ENCODE peak calls at places on chromosomes 6 and 20, in four cellular contexts. One of them, this sample, is unnamed.

GRCh38 chr6:26020983-26021349 is 58.4 kb downstream of the TRIM38 start:
- DNase-seq in activated CD4-positive, alpha-beta T cell treated with anti-CD3 and anti-CD28 coated beads, Interleukin-2, amount 50 U/mL, for 24 hours: peak
- DNase-seq in coronary artery: peak
- DNase-seq in neuronal stem cell: peak
- DNase-seq in this sample: peak

GRCh38 chr6:39102024-39102820 is 12.8 kb downstream of the SAYSD1 start:
- DNase-seq in activated CD4-positive, alpha-beta T cell treated with anti-CD3 and anti-CD28 coated beads, Interleukin-2, amount 50 U/mL, for 24 hours: no peak
- DNase-seq in coronary artery: no peak
- DNase-seq in neuronal stem cell: peak
- DNase-seq in this sample: no peak

GRCh38 chr6:119078449-119079287 is at the start of gene FAM184A:
- DNase-seq in activated CD4-positive, alpha-beta T cell treated with anti-CD3 and anti-CD28 coated beads, Interleukin-2, amount 50 U/mL, for 24 hours: peak
- DNase-seq in coronary artery: no peak
- DNase-seq in neuronal stem cell: peak
- DNase-seq in this sample: peak

GRCh38 chr6:70280462-70280861 is 22.4 kb downstream of the COL9A1 start:
- DNase-seq in activated CD4-positive, alpha-beta T cell treated with anti-CD3 and anti-CD28 coated beads, Interleukin-2, amount 50 U/mL, for 24 hours: no peak
- DNase-seq in coronary artery: no peak
- DNase-seq in neuronal stem cell: no peak
- DNase-seq in this sample: no peak

GRCh38 chr6:13296536-13296997 is 31.8 kb downstream of the TBC1D7 start:
- DNase-seq in activated CD4-positive, alpha-beta T cell treated with anti-CD3 and anti-CD28 coated beads, Interleukin-2, amount 50 U/mL, for 24 hours: no peak
- DNase-seq in coronary artery: no peak
- DNase-seq in neuronal stem cell: no peak
- DNase-seq in this sample: no peak

GRCh38 chr20:43840382-43841070 is 74.1 kb upstream of the TOX2 start:
- DNase-seq in activated CD4-positive, alpha-beta T cell treated with anti-CD3 and anti-CD28 coated beads, Interleukin-2, amount 50 U/mL, for 24 hours: peak
- DNase-seq in coronary artery: no peak
- DNase-seq in neuronal stem cell: peak
- DNase-seq in this sample: no peak

GRCh38 chr6:75098709-75099108 is 107.1 kb downstream of the COL12A1 start:
- DNase-seq in activated CD4-positive, alpha-beta T cell treated with anti-CD3 and anti-CD28 coated beads, Interleukin-2, amount 50 U/mL, for 24 hours: no peak
- DNase-seq in coronary artery: peak
- DNase-seq in neuronal stem cell: no peak
- DNase-seq in this sample: no peak

GRCh38 chr20:7147220-7147601 is 379.7 kb downstream of the BMP2 start:
- DNase-seq in activated CD4-positive, alpha-beta T cell treated with anti-CD3 and anti-CD28 coated beads, Interleukin-2, amount 50 U/mL, for 24 hours: no peak
- DNase-seq in coronary artery: no peak
- DNase-seq in neuronal stem cell: peak
- DNase-seq in this sample: no peak

GRCh38 chr6:87115402-87116135 is 20.7 kb upstream of the CGA start:
- DNase-seq in activated CD4-positive, alpha-beta T cell treated with anti-CD3 and anti-CD28 coated beads, Interleukin-2, amount 50 U/mL, for 24 hours: no peak
- DNase-seq in coronary artery: no peak
- DNase-seq in neuronal stem cell: no peak
- DNase-seq in this sample: no peak

GRCh38 chr6:13091192-13091591 is 237.1 kb downstream of the TBC1D7 start:
- DNase-seq in activated CD4-positive, alpha-beta T cell treated with anti-CD3 and anti-CD28 coated beads, Interleukin-2, amount 50 U/mL, for 24 hours: no peak
- DNase-seq in coronary artery: no peak
- DNase-seq in neuronal stem cell: no peak
- DNase-seq in this sample: no peak

GRCh38 chr20:60694763-60695162 is 557.3 kb upstream of the CDH4 start:
- DNase-seq in activated CD4-positive, alpha-beta T cell treated with anti-CD3 and anti-CD28 coated beads, Interleukin-2, amount 50 U/mL, for 24 hours: no peak
- DNase-seq in coronary artery: no peak
- DNase-seq in neuronal stem cell: no peak
- DNase-seq in this sample: no peak

This sample was measured in stimulated activated CD4-positive, alpha-beta T cell treated with anti-CD3 and anti-CD28 coated beads, Interleukin-12 subunit alpha, Interleukin-12 subunit beta, amount 100 ng/mL, for 48 hours.